ENCODE peak calls at places on chromosome 21, in seven cellular contexts. W is AML-193, H is midbrain, V is T-helper 1 cell, L is EL, Q is HTR-8/SVneo, Y is kidney. R is an unnamed sample.
A peak's percentile ranks its signal among the peaks of the same experiment; 100 is the strongest.

GRCh38 chr21:40204956-40205355 is 337.7 kb downstream of the PCP4 start:
- DNase-seq in V (no peak), Y (no peak), H (no peak), L (no peak), W (no peak), Q (no peak), R (no peak)

GRCh38 chr21:29148535-29148934 is 18.1 kb downstream of the MAP3K7CL start:
- DNase-seq in Y (no peak), V (peak; percentile 16), H (no peak), L (peak; percentile 55), W (peak; percentile 66), Q (no peak), R (no peak)

GRCh38 chr21:14114251-14114650 is 96.5 kb downstream of the LIPI start:
- DNase-seq in Y (no peak), Q (no peak), L (no peak), W (no peak), H (no peak), V (no peak), R (no peak)

GRCh38 chr21:34152500-34152899 is 79.1 kb downstream of the MRPS6 start:
- DNase-seq in W (no peak), V (no peak), L (no peak), Q (no peak), Y (no peak), H (no peak), R (no peak)

GRCh38 chr21:24995206-24995605 is 612.1 kb downstream of the MRPL39 start:
- DNase-seq in V (no peak), Q (no peak), H (no peak), Y (no peak), W (no peak), L (no peak), R (no peak)

GRCh38 chr21:35737899-35738341 is 322.4 kb downstream of the SETD4 start:
- DNase-seq in Q (no peak), L (peak; percentile 18), H (peak; percentile 23), W (no peak), Y (no peak), V (no peak), R (peak; percentile 66)

GRCh38 chr21:38660333-38661295 is 145.1 kb upstream of the ETS2 start:
- DNase-seq in L (no peak), V (no peak), Y (peak; percentile 83), H (no peak), W (no peak), Q (no peak), R (no peak)

GRCh38 chr21:45642122-45642813 is 1.3 kb upstream of the PCBP3 start:
- DNase-seq in H (no peak), Q (no peak), L (no peak), Y (peak; percentile 88), V (no peak), W (no peak), R (no peak)

GRCh38 chr21:41427556-41427955 is 1.5 kb downstream of the MX1 start:
- DNase-seq in L (no peak), Q (no peak), W (no peak), H (no peak), Y (no peak), V (no peak), R (no peak)

GRCh38 chr21:33668180-33668579 is 25.9 kb downstream of the ITSN1 start:
- DNase-seq in Q (peak; percentile 35), Y (no peak), L (peak; percentile 73), V (no peak), H (no peak), W (no peak), R (no peak)